ENCODE peak calls at places on chromosomes 3 and 15, in eight cellular contexts. I is cardiac fibroblast; G is NCI-H2081; O is NCI-H2029; Z is left cardiac atrium; T is activated CD4-positive, CD25-positive, alpha-beta regulatory T cell; L is endothelial cell; Y is NCI-H446. C is an unnamed sample.
A peak's percentile ranks its signal among the peaks of the same experiment; 100 is the strongest.

GRCh38 chr3:196793224-196793623 is 53.6 kb downstream of the PAK2 start:
- DNase-seq in L (no peak), G (no peak), Y (no peak), T (no peak), I (peak; percentile 90), Z (no peak), O (no peak), C (no peak)

GRCh38 chr3:37442397-37442796 is 268.0 kb upstream of the LRRFIP2 start:
- DNase-seq in I (no peak), Y (no peak), L (no peak), O (no peak), G (no peak), T (no peak), Z (no peak), C (no peak)

GRCh38 chr15:78195735-78196201 is 38.6 kb downstream of the ACSBG1 start:
- DNase-seq in Z (no peak), I (peak; percentile 22), G (no peak), O (no peak), L (peak; percentile 30), T (peak; percentile 8), Y (no peak), C (no peak)

GRCh38 chr15:64019764-64020163 is 26.5 kb downstream of the DAPK2 start:
- DNase-seq in L (no peak), O (peak; percentile 77), T (no peak), I (no peak), Z (peak; percentile 45), G (peak; percentile 23), Y (no peak), C (no peak)

GRCh38 chr3:175186511-175186910 is 327.4 kb downstream of the NAALADL2 start:
- DNase-seq in T (no peak), Z (no peak), O (no peak), Y (no peak), G (no peak), I (peak; percentile 39), L (no peak), C (no peak)

GRCh38 chr3:62199126-62199525 is 174.2 kb downstream of the FEZF2 start:
- DNase-seq in Y (no peak), G (no peak), L (no peak), I (no peak), Z (no peak), T (no peak), O (no peak), C (no peak)

GRCh38 chr3:7292362-7292761 is 431.4 kb downstream of the GRM7 start:
- DNase-seq in O (no peak), Y (no peak), L (no peak), Z (no peak), T (no peak), G (no peak), I (no peak), C (no peak)

GRCh38 chr3:159867372-159867771 is 121.3 kb upstream of the IL12A start:
- DNase-seq in G (no peak), I (no peak), Y (no peak), O (no peak), Z (no peak), T (no peak), L (no peak), C (no peak)

GRCh38 chr3:133669949-133670524 is 8.3 kb upstream of the TOPBP1 start:
- DNase-seq in L (no peak), O (no peak), G (no peak), Y (no peak), Z (no peak), T (no peak), I (no peak), C (no peak)

GRCh38 chr3:17129550-17129949 is 244.8 kb downstream of the PLCL2 start:
- DNase-seq in L (no peak), Z (no peak), G (no peak), I (no peak), Y (no peak), O (no peak), T (no peak), C (no peak)

GRCh38 chr15:98868564-98868963 is 139.0 kb downstream of the PGPEP1L start:
- DNase-seq in O (no peak), Y (no peak), T (no peak), Z (no peak), I (no peak), G (no peak), L (no peak), C (no peak)

GRCh38 chr15:77644543-77645247 is 12.0 kb upstream of the LINGO1 start:
- DNase-seq in T (no peak), O (no peak), Y (no peak), Z (no peak), G (no peak), I (no peak), L (no peak), C (no peak)

GRCh38 chr3:13580256-13581023 is 31.5 kb downstream of the FBLN2 start:
- DNase-seq in G (no peak), Z (no peak), L (no peak), T (no peak), O (no peak), I (no peak), Y (no peak), C (no peak)

GRCh38 chr3:178002113-178002512 is 534.1 kb upstream of the KCNMB2 start:
- DNase-seq in L (no peak), G (no peak), I (no peak), Z (no peak), Y (no peak), T (no peak), O (no peak), C (no peak)

GRCh38 chr3:141840737-141841544 is 35.5 kb upstream of the ATP1B3 start:
- DNase-seq in G (no peak), I (peak; percentile 86), Z (no peak), Y (no peak), T (no peak), O (no peak), L (no peak), C (no peak)

C was measured in NCI-H1694.